ENCODE peak calls at places on chromosomes 2 and 18, in seven cellular contexts. O is mesendoderm, R is IMR-90, N is H1, I is mesenchymal stem cell, D is neuronal stem cell, U is trophoblast cell. Q is an unnamed sample.

GRCh38 chr2:82001614-82002013 is 1697.1 kb upstream of the LRRTM1 start:
- DNase-seq in O (no peak), U (no peak), I (no peak), D (no peak), R (no peak), N (no peak), Q (no peak)

GRCh38 chr2:187379869-187380268 is 68.2 kb downstream of the CALCRL start:
- DNase-seq in I (no peak), N (no peak), O (peak), R (no peak), D (no peak), U (no peak), Q (no peak)

GRCh38 chr2:31675485-31675901 is 94.8 kb upstream of the SRD5A2 start:
- DNase-seq in D (peak), U (no peak), N (no peak), I (no peak), R (no peak), O (peak), Q (peak)

GRCh38 chr2:15801439-15801838 is 138.9 kb upstream of the MYCN start:
- DNase-seq in R (no peak), D (no peak), O (no peak), U (no peak), N (no peak), I (no peak), Q (no peak)

GRCh38 chr2:229539628-229540027 is 174.7 kb downstream of the DNER start:
- DNase-seq in D (no peak), O (no peak), U (peak), N (no peak), R (peak), I (no peak), Q (no peak)

GRCh38 chr2:226673314-226673723 is 126.3 kb downstream of the IRS1 start:
- DNase-seq in R (peak), I (peak), O (peak), D (no peak), U (peak), N (no peak), Q (no peak)

GRCh38 chr2:55138546-55139288 is 88.5 kb upstream of the RTN4 start:
- DNase-seq in D (no peak), I (no peak), N (no peak), O (no peak), U (no peak), R (no peak), Q (no peak)

GRCh38 chr2:57396364-57397098 is 650.1 kb upstream of the VRK2 start:
- DNase-seq in O (peak), D (no peak), I (no peak), N (no peak), R (no peak), U (no peak), Q (peak)

GRCh38 chr2:229725716-229726346 is 11.5 kb upstream of the DNER start:
- DNase-seq in N (no peak), I (peak), D (no peak), U (no peak), O (no peak), R (peak), Q (no peak)

GRCh38 chr18:10660485-10660884 is 134.7 kb downstream of the NAPG start:
- DNase-seq in O (no peak), D (no peak), N (no peak), R (peak), U (no peak), I (no peak), Q (no peak)

GRCh38 chr18:22844184-22844583 is 88.9 kb upstream of the RBBP8 start:
- DNase-seq in D (no peak), I (no peak), N (no peak), U (no peak), R (no peak), O (no peak), Q (no peak)

GRCh38 chr2:37167636-37168182 is 10.9 kb upstream of the EIF2AK2 start:
- DNase-seq in N (no peak), I (no peak), D (no peak), U (peak), R (no peak), O (no peak), Q (no peak)

GRCh38 chr18:55906533-55906932 is 318.5 kb upstream of the TCF4 start:
- DNase-seq in N (no peak), R (no peak), I (no peak), U (no peak), O (no peak), D (no peak), Q (no peak)

GRCh38 chr2:10281891-10282290 is 20.8 kb upstream of the HPCAL1 start:
- DNase-seq in I (no peak), D (no peak), R (no peak), O (no peak), N (no peak), U (no peak), Q (no peak)

GRCh38 chr2:36395866-36396265 is 40.3 kb downstream of the CRIM1 start:
- DNase-seq in N (no peak), D (no peak), R (no peak), O (no peak), U (no peak), I (peak), Q (no peak)

GRCh38 chr2:143452817-143453462 is 323.7 kb downstream of the ARHGAP15 start:
- DNase-seq in R (no peak), N (no peak), I (no peak), U (no peak), O (no peak), D (no peak), Q (no peak)

GRCh38 chr2:231611273-231612198 is 18.9 kb downstream of the TEX44 start:
- DNase-seq in D (no peak), U (no peak), I (peak), R (peak), O (peak), N (no peak), Q (peak)

GRCh38 chr2:31317387-31317786 is 83.4 kb downstream of the EHD3 start:
- DNase-seq in I (no peak), O (no peak), N (no peak), U (no peak), R (no peak), D (no peak), Q (no peak)

GRCh38 chr18:68469049-68469625 is 245.8 kb downstream of the TMX3 start:
- DNase-seq in N (no peak), I (no peak), O (no peak), R (no peak), D (no peak), U (no peak), Q (no peak)

GRCh38 chr2:159155315-159155714 is 131.2 kb downstream of the WDSUB1 start:
- DNase-seq in N (peak), I (no peak), R (no peak), U (peak), D (no peak), O (peak), Q (peak)

GRCh38 chr2:219038600-219038999 is 2.7 kb downstream of the CFAP65 start:
- DNase-seq in R (no peak), O (no peak), D (no peak), U (no peak), N (no peak), I (no peak), Q (no peak)

GRCh38 chr2:98572676-98573075 is 35.6 kb downstream of the COA5 start:
- DNase-seq in U (no peak), O (no peak), I (no peak), N (no peak), D (no peak), R (no peak), Q (no peak)
- H3K18ac ChIP-seq in U (no peak), O (no peak), I (no peak), N (no peak), D (no peak), R (no peak), Q (no peak)

DNA sequence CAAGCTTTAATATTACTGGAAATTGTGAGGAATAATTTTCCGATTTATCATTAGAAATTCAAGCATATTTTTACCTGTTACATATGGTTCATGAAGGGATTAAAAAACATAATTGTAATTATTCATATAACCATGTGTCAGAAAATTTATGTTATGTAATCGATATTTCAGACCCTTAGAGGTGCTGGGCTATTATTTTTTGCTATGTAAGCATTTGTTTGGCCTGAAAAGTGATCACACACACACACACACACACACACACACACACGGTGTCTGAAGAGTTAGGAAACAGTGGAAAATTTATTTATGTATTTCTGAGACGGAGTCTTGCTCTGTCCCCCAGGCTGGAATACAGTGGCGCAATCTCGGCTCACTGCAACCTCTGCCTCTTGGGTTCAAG is 375.5 kb downstream of the PTH2R start:
- DNase-seq in D (no peak), N (no peak), O (no peak), I (no peak), R (no peak), U (no peak), Q (no peak)
- H3K4ac ChIP-seq in D (no peak), N (no peak), O (no peak), I (no peak), R (no peak), U (no peak), Q (no peak)

GRCh38 chr2:112585400-112585799 is 991 bp downstream of the CHCHD5 start:
- DNase-seq in U (no peak), I (no peak), D (no peak), O (no peak), R (no peak), N (no peak), Q (no peak)
- H3K18ac ChIP-seq in U (peak), I (no peak), D (no peak), O (peak), R (no peak), N (no peak), Q (no peak)

GRCh38 chr18:54689319-54689718 is 98.3 kb downstream of the DYNAP start:
- DNase-seq in O (no peak), N (no peak), D (no peak), I (no peak), U (no peak), R (no peak), Q (no peak)
- H3K4ac ChIP-seq in O (no peak), N (no peak), D (no peak), I (no peak), U (no peak), R (no peak), Q (no peak)

DNA sequence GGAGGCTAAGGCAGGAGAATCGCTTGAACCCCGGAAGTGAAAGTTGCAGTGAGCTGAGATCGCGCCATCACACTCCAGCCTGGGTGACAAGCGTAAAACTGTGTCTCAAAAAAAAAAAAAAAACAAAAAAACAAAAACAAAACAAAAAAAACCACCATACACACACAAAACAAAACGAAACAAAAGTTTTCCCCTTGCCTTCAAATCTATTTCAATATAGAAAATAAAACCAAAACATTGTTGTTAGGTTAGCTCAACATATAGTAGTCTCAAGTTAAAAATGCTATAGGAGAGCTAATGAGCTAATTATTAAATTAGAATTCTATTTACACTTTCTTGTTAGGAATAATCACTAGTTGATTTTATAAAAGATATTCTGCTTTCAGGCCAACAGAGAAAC is 43.3 kb downstream of the FBXO11 start:
- DNase-seq in N (no peak), I (no peak), D (no peak), R (no peak), O (no peak), U (no peak), Q (no peak)
- H3K18ac ChIP-seq in N (no peak), I (no peak), D (no peak), R (no peak), O (no peak), U (no peak), Q (no peak)

GRCh38 chr2:238693337-238694093 is 154.4 kb upstream of the TWIST2 start:
- DNase-seq in U (no peak), I (no peak), R (no peak), O (no peak), D (no peak), N (no peak), Q (no peak)
- H3K4ac ChIP-seq in U (no peak), I (no peak), R (no peak), O (no peak), D (no peak), N (no peak), Q (no peak)

GRCh38 chr2:212794471-212794870 is 255.9 kb upstream of the ERBB4 start:
- DNase-seq in D (no peak), U (no peak), O (no peak), I (no peak), R (no peak), N (no peak), Q (no peak)

DNA sequence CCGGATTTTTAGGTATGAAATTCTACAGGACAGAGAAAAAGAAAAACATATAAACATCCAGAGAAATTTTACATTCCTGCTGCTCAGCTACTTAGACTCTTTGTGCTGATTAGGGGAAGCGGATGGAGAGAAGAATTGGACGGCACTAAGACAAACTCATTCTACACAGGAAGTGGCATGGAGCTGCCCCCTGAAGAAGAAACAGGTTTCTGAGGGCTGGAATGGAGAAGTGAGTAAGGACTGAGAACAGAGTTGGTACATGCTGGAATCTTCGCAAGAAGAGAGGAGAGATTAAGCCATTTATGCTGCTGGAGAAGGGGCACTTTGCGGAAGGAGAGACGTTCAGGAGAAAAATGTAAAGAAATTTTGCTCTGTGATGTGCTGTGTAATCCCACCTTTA is 253.0 kb upstream of the ERBB4 start:
- DNase-seq in R (no peak), I (no peak), U (no peak), D (no peak), O (no peak), N (no peak), Q (no peak)
- H3K18ac ChIP-seq in R (no peak), I (no peak), U (no peak), D (no peak), O (no peak), N (no peak), Q (no peak)

GRCh38 chr2:205527801-205528200 is 154.5 kb upstream of the NRP2 start:
- DNase-seq in I (no peak), O (no peak), U (no peak), N (no peak), R (peak), D (no peak), Q (no peak)
- H3K4ac ChIP-seq in I (no peak), O (no peak), U (no peak), N (no peak), R (no peak), D (no peak), Q (no peak)

DNA sequence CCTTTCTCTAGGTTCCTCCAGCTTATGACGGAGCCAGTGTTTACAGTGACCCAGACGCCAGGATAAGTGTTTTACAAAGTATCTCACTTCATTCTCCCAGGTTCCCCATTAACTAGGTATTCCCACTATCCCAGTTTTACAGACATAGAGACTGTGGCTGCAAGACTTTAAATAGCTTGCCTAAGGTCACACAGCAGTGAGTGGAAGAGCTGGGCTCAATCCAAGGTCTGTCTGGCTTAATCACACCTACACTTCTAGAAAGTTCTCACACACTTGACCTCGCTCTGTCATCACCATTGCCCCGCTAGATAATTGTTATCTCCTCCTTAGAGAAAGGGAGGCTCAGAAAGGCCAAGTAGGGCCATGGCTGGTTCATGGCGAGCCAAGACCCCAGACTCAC is 110.2 kb downstream of the ANTXR1 start:
- DNase-seq in D (no peak), R (peak), N (no peak), O (no peak), I (no peak), U (no peak), Q (no peak)
- H3K18ac ChIP-seq in D (no peak), R (peak), N (no peak), O (no peak), I (no peak), U (no peak), Q (no peak)

Q was measured in H9.